ENCODE peak calls at places on chromosome 7, in four cellular contexts. H, C, U and D are unnamed samples.

GRCh38 chr7:90613088-90613498 is 17.0 kb downstream of the CDK14 start:
- DNase-seq in H (no peak), C (no peak), U (no peak), D (no peak)

GRCh38 chr7:157863906-157864810 is 527.4 kb downstream of the DNAJB6 start:
- DNase-seq in H (no peak), C (no peak), U (no peak), D (no peak)

GRCh38 chr7:151897951-151898686 is 21.2 kb upstream of the PRKAG2 start:
- DNase-seq in H (no peak), C (no peak), U (no peak), D (no peak)

GRCh38 chr7:74707216-74707615 is 49.7 kb downstream of the GTF2I start:
- DNase-seq in H (no peak), C (no peak), U (no peak), D (no peak)

GRCh38 chr7:44384586-44385383 is 59.4 kb upstream of the CAMK2B start:
- DNase-seq in H (no peak), C (no peak), U (no peak), D (no peak)

GRCh38 chr7:50393547-50394252 is 56.5 kb downstream of the FIGNL1 start:
- DNase-seq in H (no peak), C (no peak), U (no peak), D (no peak)

GRCh38 chr7:131686833-131687232 is 130.4 kb upstream of the PODXL start:
- DNase-seq in H (no peak), C (no peak), U (no peak), D (no peak)

GRCh38 chr7:151245360-151246160 is 2.9 kb downstream of the SMARCD3 start:
- DNase-seq in H (no peak), C (no peak), U (no peak), D (no peak)

GRCh38 chr7:107386543-107386900 is 83.3 kb upstream of the GPR22 start:
- DNase-seq in H (no peak), C (no peak), U (peak), D (no peak)

GRCh38 chr7:28155964-28156363 is 24.6 kb downstream of the JAZF1 start:
- DNase-seq in H (peak), C (peak), U (peak), D (no peak)

GRCh38 chr7:2873686-2874551 is 29.8 kb upstream of the GNA12 start:
- DNase-seq in H (no peak), C (peak), U (peak), D (no peak)

GRCh38 chr7:16811555-16811954 is 6.8 kb upstream of the AGR2 start:
- DNase-seq in H (no peak), C (no peak), U (peak), D (no peak)

GRCh38 chr7:107934991-107935770 is 44.2 kb downstream of the DLD start:
- DNase-seq in H (no peak), C (peak), U (peak), D (no peak)

GRCh38 chr7:64651203-64651602 is 14.7 kb upstream of the ZNF107 start:
- DNase-seq in H (no peak), C (no peak), U (no peak), D (no peak)

GRCh38 chr7:56079450-56080185 is 13.1 kb downstream of the PHKG1 start:
- DNase-seq in H (peak), C (peak), U (peak), D (peak)

GRCh38 chr7:32336726-32337125 is 153.5 kb downstream of the LSM5 start:
- DNase-seq in H (no peak), C (no peak), U (no peak), D (no peak)

GRCh38 chr7:25389489-25390106 is 161.3 kb upstream of the NPVF start:
- DNase-seq in H (peak), C (peak), U (peak), D (no peak)

GRCh38 chr7:130987092-130987491 is 253.1 kb upstream of the KLF14 start:
- DNase-seq in H (no peak), C (no peak), U (no peak), D (no peak)

GRCh38 chr7:117986645-117987269 is 113.5 kb upstream of the CTTNBP2 start:
- DNase-seq in H (no peak), C (no peak), U (no peak), D (no peak)

GRCh38 chr7:39952378-39952777 is 2.3 kb downstream of the CDK13 start:
- DNase-seq in H (no peak), C (no peak), U (peak), D (no peak)

GRCh38 chr7:91264924-91265681 is 870 bp downstream of the FZD1 start:
- DNase-seq in H (peak), C (no peak), U (peak), D (no peak)

GRCh38 chr7:79619216-79619615 is 165.7 kb upstream of the MAGI2 start:
- DNase-seq in H (no peak), C (no peak), U (no peak), D (no peak)

GRCh38 chr7:34362621-34363020 is 295.4 kb upstream of the NPSR1 start:
- DNase-seq in H (no peak), C (no peak), U (no peak), D (no peak)

GRCh38 chr7:28804157-28804556 is 154.0 kb downstream of the TRIL start:
- DNase-seq in H (no peak), C (no peak), U (no peak), D (no peak)

GRCh38 chr7:142441074-142441403 is 183.2 kb upstream of the PRSS58 start:
- DNase-seq in H (no peak), C (no peak), U (no peak), D (no peak)

GRCh38 chr7:96211954-96212353 is 109.9 kb downstream of the SLC25A13 start:
- DNase-seq in H (no peak), C (no peak), U (no peak), D (no peak)

GRCh38 chr7:17617857-17618651 is 319.6 kb downstream of the AHR start:
- DNase-seq in H (no peak), C (no peak), U (no peak), D (no peak)

DNA sequence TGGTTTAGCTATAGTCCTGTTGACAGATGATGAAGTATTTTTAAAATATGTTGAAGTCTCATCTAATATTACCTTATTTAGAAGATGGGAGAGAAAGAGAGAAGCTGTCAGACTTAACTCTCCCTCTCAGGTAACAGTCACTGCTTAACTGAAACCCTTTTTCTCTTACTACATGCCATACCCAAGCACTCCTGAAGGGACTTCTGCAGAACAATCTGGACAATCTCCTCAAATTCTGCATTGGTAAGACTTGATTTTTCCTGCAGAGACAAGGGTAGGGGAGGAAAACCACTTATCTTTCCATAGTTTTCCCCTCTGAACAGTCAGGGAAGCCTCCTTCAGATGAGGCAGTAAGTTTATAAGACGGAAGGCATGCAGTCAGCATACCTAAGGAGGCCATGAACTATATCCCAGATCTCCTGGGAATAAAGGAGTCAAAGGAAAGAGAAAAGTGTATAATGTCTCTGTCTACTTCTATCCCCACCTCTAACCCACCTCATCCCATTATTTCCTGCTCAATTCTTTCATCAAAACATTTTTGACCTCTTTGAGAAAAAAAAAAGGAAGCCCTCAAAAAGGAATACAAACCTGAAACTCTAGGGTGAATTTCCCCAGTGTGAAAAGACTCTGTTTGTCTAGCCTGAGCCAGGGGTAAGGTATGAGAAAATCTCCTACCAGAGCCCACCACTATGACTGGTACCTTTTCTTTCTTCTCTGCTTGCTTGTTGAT is 9.4 kb downstream of the ZCWPW1 start:
- DNase-seq in H (no peak), C (no peak), U (no peak), D (no peak)
- H3K27ac ChIP-seq in H (no peak), C (no peak), U (no peak), D (no peak)

DNA sequence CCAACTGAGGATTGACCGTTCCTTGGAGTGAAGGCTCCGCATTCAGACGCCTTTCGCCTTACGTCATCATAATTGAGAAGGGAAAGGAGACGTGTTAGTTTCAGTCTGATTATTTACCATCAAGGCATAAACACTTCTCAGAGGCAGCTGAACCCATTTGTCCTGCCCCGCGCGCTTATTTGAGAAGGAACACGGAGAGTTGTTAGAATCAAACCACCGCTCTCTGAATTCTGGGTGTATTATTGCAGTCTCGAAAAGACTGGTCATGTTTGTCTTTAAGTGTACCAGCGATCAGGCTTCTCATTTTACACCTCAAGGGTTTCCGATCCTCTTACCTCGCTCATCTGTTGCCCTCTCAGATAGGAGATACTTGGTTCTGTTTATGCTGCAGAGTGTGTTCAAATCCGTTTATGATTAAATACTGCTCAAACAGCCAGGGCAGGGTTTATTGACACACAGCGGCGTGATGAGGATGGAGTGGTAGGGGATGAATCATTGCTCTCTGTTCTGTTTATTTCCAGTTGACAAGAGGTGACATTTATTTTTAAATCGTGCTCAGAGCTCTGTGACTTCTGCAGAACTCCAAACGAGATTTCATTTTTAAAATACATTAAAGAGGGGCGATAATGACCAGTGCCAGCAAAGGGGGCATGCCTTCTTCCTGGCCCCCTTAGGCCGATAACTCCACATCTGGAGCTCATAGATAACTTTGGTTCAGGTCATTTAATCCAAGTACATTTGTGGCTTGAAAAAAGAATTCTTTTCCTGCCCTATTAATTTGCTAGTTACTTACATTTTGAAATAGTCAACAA is 30.5 kb downstream of the FOXK1 start:
- DNase-seq in H (no peak), C (peak), U (peak), D (no peak)
- H3K27ac ChIP-seq in H (no peak), C (peak), U (peak), D (no peak)

DNA sequence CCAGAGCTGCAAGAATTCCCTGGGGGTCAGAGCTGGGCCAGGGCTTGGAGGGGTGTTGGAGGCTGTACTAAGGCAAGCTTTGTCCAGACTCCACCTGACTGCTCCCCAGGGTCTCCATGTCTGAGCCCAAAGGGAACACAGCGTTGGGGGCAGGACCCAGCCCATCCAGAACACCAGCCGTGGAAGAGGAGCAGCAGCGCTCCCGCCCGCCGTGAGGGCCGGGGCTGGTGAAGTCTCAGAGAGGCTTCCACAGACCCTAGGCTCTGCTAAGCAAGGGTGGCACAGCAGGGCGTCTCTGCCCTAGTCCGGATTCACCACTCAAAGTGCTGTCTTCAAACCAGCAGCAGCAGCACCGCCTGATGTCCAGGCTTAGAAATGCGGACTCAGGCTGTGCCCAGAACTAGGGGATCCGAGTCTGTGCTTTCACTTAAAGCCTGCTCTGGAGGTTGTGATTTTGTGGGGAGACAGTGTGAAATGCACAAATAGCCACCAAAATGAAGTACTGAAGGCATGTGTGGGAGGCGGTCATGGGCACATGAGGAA is 16.7 kb upstream of the AQP1 start:
- DNase-seq in H (no peak), C (no peak), U (no peak), D (no peak)
- H3K27ac ChIP-seq in H (peak), C (no peak), U (no peak), D (no peak)

GRCh38 chr7:92460109-92460508 is 12.8 kb downstream of the GATAD1 start:
- DNase-seq in H (no peak), C (no peak), U (no peak), D (no peak)

GRCh38 chr7:92456241-92456640 is 9.0 kb downstream of the GATAD1 start:
- DNase-seq in H (no peak), C (no peak), U (no peak), D (no peak)

GRCh38 chr7:92460510-92460909 is 13.2 kb downstream of the GATAD1 start:
- DNase-seq in H (no peak), C (no peak), U (no peak), D (no peak)

GRCh38 chr7:92464515-92464914 is 13.2 kb downstream of the ERVW-1 start:
- DNase-seq in H (no peak), C (no peak), U (no peak), D (no peak)

GRCh38 chr7:92461027-92462003 is 14.0 kb downstream of the GATAD1 start:
- DNase-seq in H (no peak), C (peak), U (peak), D (no peak)
- H3K27ac ChIP-seq in H (no peak), C (no peak), U (no peak), D (no peak)

GRCh38 chr7:70053421-70053820 is 455.1 kb downstream of the AUTS2 start:
- DNase-seq in H (no peak), C (no peak), U (no peak), D (no peak)

GRCh38 chr7:70053970-70054369 is 455.7 kb downstream of the AUTS2 start:
- DNase-seq in H (no peak), C (no peak), U (no peak), D (no peak)

GRCh38 chr7:70052691-70053090 is 454.4 kb downstream of the AUTS2 start:
- DNase-seq in H (no peak), C (no peak), U (no peak), D (no peak)

GRCh38 chr7:70060298-70061068 is 462.2 kb downstream of the AUTS2 start:
- DNase-seq in H (no peak), C (no peak), U (no peak), D (no peak)

DNA sequence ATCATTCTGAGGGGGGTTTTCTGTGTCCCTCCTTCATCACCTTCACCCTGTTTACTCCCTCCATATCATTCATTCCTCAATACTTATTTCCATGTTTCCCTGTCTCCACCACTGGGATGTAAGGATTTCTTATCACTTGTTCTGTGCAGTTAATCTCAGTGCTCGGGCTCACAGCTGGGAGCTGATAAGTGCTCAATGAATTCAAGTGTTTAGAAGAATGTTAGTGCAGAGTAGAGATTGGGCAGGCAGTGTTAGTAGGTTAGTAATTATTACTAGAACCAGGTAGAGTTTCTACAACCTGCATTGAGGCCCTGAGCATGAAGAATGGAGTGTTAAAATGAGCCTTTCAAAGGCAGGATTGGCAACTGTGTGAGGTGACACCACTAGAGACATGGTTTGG is 458.1 kb downstream of the AUTS2 start:
- DNase-seq in H (no peak), C (no peak), U (no peak), D (no peak)
- H3K27ac ChIP-seq in H (no peak), C (no peak), U (no peak), D (no peak)

DNA sequence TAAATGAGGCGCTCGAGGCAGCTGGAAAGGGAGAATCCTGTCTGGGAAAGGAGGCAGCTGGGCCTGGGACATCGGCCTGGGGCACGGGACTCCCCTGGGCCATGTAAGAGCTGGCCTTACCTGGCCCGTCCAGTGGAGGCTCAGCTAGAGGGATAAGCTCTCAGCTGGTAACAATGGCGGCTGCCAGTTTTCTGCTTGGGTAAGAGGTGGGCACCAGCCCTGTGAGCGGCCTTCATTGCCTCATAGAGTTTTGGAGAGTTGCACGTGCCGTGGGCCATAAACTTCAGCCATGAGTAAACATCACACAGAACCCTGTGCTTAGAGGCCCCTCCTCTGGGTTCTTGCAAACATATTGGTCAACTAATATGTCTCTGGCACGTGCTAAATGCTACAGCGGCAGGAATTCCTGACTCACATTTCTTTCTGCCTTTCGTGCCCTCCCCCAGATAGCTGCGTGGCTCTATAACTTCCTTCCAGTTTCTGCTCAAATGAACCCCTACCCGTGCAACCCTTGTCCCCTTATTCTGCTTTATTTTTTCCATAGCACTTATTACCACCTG is 103.9 kb upstream of the LEP start:
- DNase-seq in H (no peak), C (no peak), U (peak), D (no peak)
- H3K27ac ChIP-seq in H (no peak), C (no peak), U (no peak), D (no peak)

DNA sequence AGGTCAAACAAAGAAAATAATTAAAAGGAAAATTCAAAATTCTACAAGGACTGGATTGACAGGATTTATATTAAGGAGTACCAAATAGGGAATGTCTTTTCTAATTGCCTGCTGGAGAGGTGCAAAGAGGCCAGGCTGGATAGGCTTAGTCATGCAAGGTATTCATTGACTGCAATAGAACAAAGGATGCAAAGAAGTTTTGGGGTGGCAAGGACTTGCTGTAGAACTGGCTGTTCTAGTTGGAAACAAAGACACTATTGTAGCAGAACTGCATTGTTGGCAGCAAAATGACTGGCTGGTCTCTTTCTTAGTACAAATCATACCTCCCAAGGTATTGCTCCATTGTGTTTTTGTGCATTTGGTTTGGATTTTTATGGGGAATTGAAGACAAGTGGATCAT is 10.1 kb downstream of the ITGB8 start:
- DNase-seq in H (peak), C (no peak), U (no peak), D (no peak)
- H3K27ac ChIP-seq in H (peak), C (no peak), U (no peak), D (peak)

DNA sequence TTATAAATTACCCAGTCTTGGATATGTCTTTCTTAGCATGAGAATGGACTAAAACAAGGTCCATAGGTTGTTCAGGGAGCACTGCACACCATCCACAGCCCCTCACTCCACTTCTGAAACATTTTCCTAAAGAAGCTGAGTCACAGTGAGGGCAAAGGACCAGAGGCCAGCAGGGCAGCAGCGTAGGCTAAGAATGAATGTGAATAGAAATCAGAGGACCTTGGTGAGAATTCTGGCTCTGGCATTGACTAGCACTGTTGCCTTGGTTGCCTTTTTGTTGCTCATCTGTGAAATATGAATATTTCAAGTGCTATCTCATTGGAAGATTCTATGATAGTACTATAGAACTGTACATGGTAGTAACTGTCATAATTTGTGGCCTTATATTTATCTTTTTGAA is 41.7 kb upstream of the TOMM7 start:
- DNase-seq in H (no peak), C (peak), U (peak), D (no peak)
- H3K27ac ChIP-seq in H (no peak), C (peak), U (peak), D (no peak)

GRCh38 chr7:101100858-101101847 is 15.9 kb downstream of the TRIM56 start:
- DNase-seq in H (no peak), C (no peak), U (no peak), D (no peak)
- H3K27ac ChIP-seq in H (no peak), C (peak), U (peak), D (no peak)

GRCh38 chr7:1101580-1102431 is 13.9 kb downstream of the GPER1 start:
- DNase-seq in H (no peak), C (no peak), U (no peak), D (no peak)

GRCh38 chr7:1099154-1099542 is 11.2 kb downstream of the GPER1 start:
- DNase-seq in H (no peak), C (no peak), U (no peak), D (no peak)

GRCh38 chr7:1099637-1100036 is 11.7 kb downstream of the GPER1 start:
- DNase-seq in H (no peak), C (no peak), U (no peak), D (no peak)

GRCh38 chr7:1100886-1101579 is 13.1 kb downstream of the GPER1 start:
- DNase-seq in H (no peak), C (no peak), U (no peak), D (peak)

GRCh38 chr7:1100386-1100785 is 12.5 kb downstream of the GPER1 start:
- DNase-seq in H (no peak), C (no peak), U (no peak), D (no peak)
- H3K27ac ChIP-seq in H (no peak), C (no peak), U (no peak), D (peak)